ENCODE peak calls at places on chromosome 18, in five cellular contexts. J is AG04450, D is ELR, W is non-pigmented ciliary epithelial cell, Y is kidney tubule cell. N is an unnamed sample.

GRCh38 chr18:79912994-79913831 is 38.2 kb downstream of the SLC66A2 start:
- DNase-seq in J (no peak), D (no peak), W (no peak), Y (no peak), N (no peak)

GRCh38 chr18:75533954-75534353 is 106.5 kb upstream of the SMIM21 start:
- DNase-seq in J (no peak), D (no peak), W (no peak), Y (no peak), N (no peak)

GRCh38 chr18:79377187-79377891 is 18.4 kb upstream of the NFATC1 start:
- DNase-seq in J (no peak), D (no peak), W (no peak), Y (no peak), N (no peak)

GRCh38 chr18:54983041-54983686 is 23.9 kb upstream of the CCDC68 start:
- DNase-seq in J (peak; percentile 37), D (peak; percentile 84), W (peak; percentile 49), Y (peak; percentile 58), N (no peak)

GRCh38 chr18:32902566-32903330 is 129.9 kb upstream of the KLHL14 start:
- DNase-seq in J (no peak), D (no peak), W (no peak), Y (no peak), N (no peak)

GRCh38 chr18:48949606-48950535 is 894 bp downstream of the SMAD7 start:
- DNase-seq in J (no peak), D (peak; percentile 76), W (no peak), Y (peak; percentile 48), N (peak; percentile 45)

GRCh38 chr18:28114472-28114871 is 62.5 kb downstream of the CDH2 start:
- DNase-seq in J (no peak), D (peak; percentile 87), W (peak; percentile 64), Y (peak; percentile 92), N (no peak)

GRCh38 chr18:61531182-61531581 is 198.0 kb downstream of the CDH20 start:
- DNase-seq in J (no peak), D (no peak), W (no peak), Y (no peak), N (peak; percentile 34)

GRCh38 chr18:23650963-23651927 is 11.5 kb downstream of the ANKRD29 start:
- DNase-seq in J (peak; percentile 11), D (peak; percentile 77), W (peak; percentile 65), Y (peak; percentile 74), N (no peak)

N was measured in adrenal gland.